ENCODE peak calls at places on chromosome 7, in eight cellular contexts. H is fibroblast of lung, E is OCI-LY7, W is RWPE2, M is heart left ventricle, Z is astrocyte, B is fibroblast of pulmonary artery, G is brain microvascular endothelial cell. V is an unnamed sample.
A peak's percentile ranks its signal among the peaks of the same experiment; 100 is the strongest.

GRCh38 chr7:988426-988911 is 5.5 kb downstream of the CYP2W1 start:
- DNase-seq in H (no peak), E (no peak), W (no peak), M (no peak), Z (no peak), B (peak; percentile 31), G (no peak), V (no peak)

GRCh38 chr7:1028044-1028770 is 16.1 kb upstream of the GPR146 start:
- DNase-seq in H (peak; percentile 83), E (peak; percentile 89), W (peak; percentile 90), M (peak; percentile 94), Z (peak; percentile 72), B (peak; percentile 89), G (peak; percentile 77), V (peak; percentile 68)

GRCh38 chr7:100801833-100802568 is 25.3 kb downstream of the EPHB4 start:
- DNase-seq in H (peak; percentile 89), E (no peak), W (peak; percentile 97), M (no peak), Z (peak; percentile 84), B (peak; percentile 73), G (peak; percentile 26), V (peak; percentile 84)

GRCh38 chr7:5656233-5656632 is 125.2 kb downstream of the RNF216 start:
- DNase-seq in H (no peak), E (no peak), W (no peak), M (no peak), Z (no peak), B (no peak), G (no peak), V (no peak)

GRCh38 chr7:149714081-149714909 is 59.1 kb downstream of the ZNF467 start:
- DNase-seq in H (peak; percentile 85), E (peak; percentile 93), W (peak; percentile 86), M (peak; percentile 92), Z (peak; percentile 56), B (peak; percentile 87), G (peak; percentile 70), V (peak; percentile 61)

GRCh38 chr7:130719550-130719949 is 14.5 kb downstream of the KLF14 start:
- DNase-seq in H (no peak), E (no peak), W (no peak), M (no peak), Z (peak; percentile 85), B (no peak), G (no peak), V (no peak)

GRCh38 chr7:494906-495305 is 24.7 kb downstream of the PDGFA start:
- DNase-seq in H (no peak), E (no peak), W (peak; percentile 34), M (no peak), Z (no peak), B (no peak), G (no peak), V (no peak)

GRCh38 chr7:87231715-87232114 is 12.2 kb upstream of the TMEM243 start:
- DNase-seq in H (no peak), E (no peak), W (no peak), M (no peak), Z (no peak), B (no peak), G (no peak), V (no peak)

GRCh38 chr7:116347151-116347832 is 137.0 kb downstream of the TES start:
- DNase-seq in H (no peak), E (no peak), W (no peak), M (no peak), Z (no peak), B (no peak), G (no peak), V (no peak)

GRCh38 chr7:95646350-95646749 is 50.0 kb upstream of the PDK4 start:
- DNase-seq in H (no peak), E (no peak), W (no peak), M (no peak), Z (no peak), B (no peak), G (no peak), V (no peak)

GRCh38 chr7:42883950-42884349 is 27.9 kb downstream of the C7orf25 start:
- DNase-seq in H (peak; percentile 27), E (peak; percentile 93), W (peak; percentile 84), M (no peak), Z (peak; percentile 32), B (peak; percentile 62), G (no peak), V (no peak)

GRCh38 chr7:9148687-9149086 is 715.3 kb downstream of the NXPH1 start:
- DNase-seq in H (no peak), E (no peak), W (no peak), M (no peak), Z (no peak), B (no peak), G (no peak), V (no peak)

GRCh38 chr7:84800846-84801245 is 386.0 kb downstream of the SEMA3D start:
- DNase-seq in H (no peak), E (no peak), W (no peak), M (no peak), Z (no peak), B (no peak), G (no peak), V (no peak)

GRCh38 chr7:73972614-73973013 is 55.4 kb upstream of the ELN start:
- DNase-seq in H (no peak), E (no peak), W (no peak), M (no peak), Z (no peak), B (no peak), G (no peak), V (no peak)

GRCh38 chr7:26156454-26157365 is 4.7 kb downstream of the NFE2L3 start:
- DNase-seq in H (peak; percentile 89), E (peak; percentile 47), W (no peak), M (no peak), Z (peak; percentile 96), B (peak; percentile 94), G (peak; percentile 95), V (peak; percentile 37)

GRCh38 chr7:50491209-50491608 is 41.1 kb upstream of the FIGNL1 start:
- DNase-seq in H (no peak), E (no peak), W (no peak), M (no peak), Z (no peak), B (no peak), G (no peak), V (no peak)

GRCh38 chr7:32062150-32062549 is 8.1 kb downstream of the PDE1C start:
- DNase-seq in H (peak; percentile 16), E (peak; percentile 10), W (no peak), M (no peak), Z (no peak), B (peak; percentile 10), G (no peak), V (no peak)
- TF ChIP-seq CTCF in H (peak; percentile 28), E (peak; percentile 76), W (peak; percentile 40), M (peak; percentile 48), Z (peak; percentile 60), B (peak; percentile 33), G (peak; percentile 82), V (no peak)

GRCh38 chr7:53252539-53252938 is 217.1 kb downstream of the POM121L12 start:
- DNase-seq in H (no peak), E (no peak), W (no peak), M (no peak), Z (no peak), B (no peak), G (no peak), V (no peak)
- TF ChIP-seq CTCF in H (no peak), E (no peak), W (no peak), M (no peak), Z (no peak), B (no peak), G (no peak), V (no peak)

GRCh38 chr7:39948932-39949928 is 826 bp upstream of the CDK13 start:
- DNase-seq in H (peak; percentile 100), E (peak; percentile 98), W (peak; percentile 99), M (peak; percentile 99), Z (peak; percentile 100), B (peak; percentile 100), G (peak; percentile 99), V (peak; percentile 99)

GRCh38 chr7:39951156-39951942 is 1.3 kb downstream of the CDK13 start:
- DNase-seq in H (peak; percentile 64), E (peak; percentile 91), W (peak; percentile 64), M (peak; percentile 64), Z (peak; percentile 38), B (peak; percentile 51), G (peak; percentile 38), V (no peak)

GRCh38 chr7:39950473-39951155 is 558 bp downstream of the CDK13 start:
- DNase-seq in H (peak; percentile 49), E (peak; percentile 62), W (peak; percentile 57), M (peak; percentile 27), Z (peak; percentile 22), B (peak; percentile 43), G (peak; percentile 20), V (no peak)

GRCh38 chr7:39948375-39948774 is 1.7 kb upstream of the CDK13 start:
- DNase-seq in H (no peak), E (peak; percentile 45), W (no peak), M (no peak), Z (no peak), B (no peak), G (no peak), V (no peak)

GRCh38 chr7:39949980-39950472 is at the start of gene CDK13:
- DNase-seq in H (peak; percentile 79), E (peak; percentile 90), W (peak; percentile 81), M (peak; percentile 79), Z (peak; percentile 58), B (peak; percentile 75), G (peak; percentile 59), V (peak; percentile 49)
- TF ChIP-seq CTCF in H (no peak), E (no peak), W (no peak), M (no peak), Z (no peak), B (no peak), G (no peak), V (no peak)

GRCh38 chr7:113154128-113154527 is 35.8 kb upstream of the SMIM30 start:
- DNase-seq in H (no peak), E (no peak), W (no peak), M (no peak), Z (no peak), B (no peak), G (no peak), V (no peak)

GRCh38 chr7:113161050-113161449 is 42.7 kb upstream of the SMIM30 start:
- DNase-seq in H (no peak), E (no peak), W (no peak), M (no peak), Z (no peak), B (no peak), G (no peak), V (no peak)

GRCh38 chr7:113159746-113160339 is 41.5 kb upstream of the SMIM30 start:
- DNase-seq in H (peak; percentile 50), E (peak; percentile 41), W (no peak), M (no peak), Z (no peak), B (peak; percentile 53), G (peak; percentile 25), V (no peak)
- TF ChIP-seq CTCF in H (peak; percentile 85), E (peak; percentile 84), W (peak; percentile 78), M (peak; percentile 52), Z (peak; percentile 64), B (peak; percentile 80), G (peak; percentile 87), V (peak; percentile 85)

V was measured in AG09319.